ENCODE peak calls at places on chromosomes 3 and 15, in nine cellular contexts. H, E, F, B, C, O, P, A and T are unnamed samples.

GRCh38 chr3:146241523-146242240 is 9.2 kb downstream of the PLSCR4 start:
- DNase-seq in H (no peak), E (no peak), F (no peak), B (peak), C (no peak), O (no peak), P (no peak), A (no peak), T (no peak)

GRCh38 chr3:195558602-195559001 is 15.5 kb upstream of the PPP1R2 start:
- DNase-seq in H (no peak), E (no peak), F (no peak), B (peak), C (no peak), O (no peak), P (peak), A (no peak), T (no peak)

GRCh38 chr15:64193971-64194370 is 31.1 kb upstream of the PPIB start:
- DNase-seq in H (no peak), E (no peak), F (no peak), B (peak), C (no peak), O (no peak), P (no peak), A (no peak), T (no peak)

GRCh38 chr15:62403164-62403809 is 238.2 kb upstream of the C2CD4B start:
- DNase-seq in H (no peak), E (no peak), F (no peak), B (no peak), C (no peak), O (no peak), P (no peak), A (no peak), T (peak)

GRCh38 chr3:75906555-75907112 is 121.3 kb upstream of the ZNF717 start:
- DNase-seq in H (no peak), E (no peak), F (peak), B (no peak), C (no peak), O (peak), P (peak), A (no peak), T (no peak)

GRCh38 chr3:46406786-46407611 is at the start of the genes CCR5AS and CCRL2:
- DNase-seq in H (no peak), E (peak), F (peak), B (peak), C (no peak), O (peak), P (peak), A (no peak), T (peak)

GRCh38 chr3:14119651-14120050 is 5.0 kb downstream of the CHCHD4 start:
- DNase-seq in H (no peak), E (no peak), F (no peak), B (no peak), C (no peak), O (no peak), P (no peak), A (no peak), T (no peak)

GRCh38 chr3:155037508-155038202 is 42.5 kb upstream of the MME start:
- DNase-seq in H (no peak), E (no peak), F (no peak), B (peak), C (no peak), O (no peak), P (no peak), A (no peak), T (no peak)

GRCh38 chr3:53242642-53243041 is 13.2 kb downstream of the TKT start:
- DNase-seq in H (no peak), E (no peak), F (no peak), B (no peak), C (no peak), O (no peak), P (no peak), A (no peak), T (peak)

GRCh38 chr3:46578973-46579755 is 13.1 kb upstream of the LRRC2 start:
- DNase-seq in H (no peak), E (no peak), F (no peak), B (no peak), C (no peak), O (no peak), P (no peak), A (no peak), T (no peak)

GRCh38 chr3:11565932-11566331 is 77.8 kb downstream of the VGLL4 start:
- DNase-seq in H (no peak), E (no peak), F (no peak), B (no peak), C (no peak), O (no peak), P (no peak), A (no peak), T (no peak)

GRCh38 chr15:78804391-78804792 is 6.9 kb downstream of the ADAMTS7 start:
- DNase-seq in H (no peak), E (no peak), F (no peak), B (no peak), C (no peak), O (no peak), P (no peak), A (peak), T (no peak)

GRCh38 chr3:172379372-172379771 is 68.9 kb downstream of the GHSR start:
- DNase-seq in H (no peak), E (no peak), F (no peak), B (no peak), C (no peak), O (no peak), P (no peak), A (no peak), T (no peak)

GRCh38 chr3:62567097-62568021 is 194.0 kb upstream of the FEZF2 start:
- DNase-seq in H (no peak), E (no peak), F (no peak), B (no peak), C (no peak), O (no peak), P (no peak), A (no peak), T (no peak)

GRCh38 chr3:45546636-45547201 is 47.8 kb upstream of the LIMD1 start:
- DNase-seq in H (no peak), E (no peak), F (no peak), B (peak), C (no peak), O (no peak), P (peak), A (no peak), T (peak)

GRCh38 chr15:81449836-81450474 is 75.9 kb upstream of the TMC3 start:
- DNase-seq in H (no peak), E (no peak), F (no peak), B (no peak), C (no peak), O (no peak), P (no peak), A (no peak), T (no peak)

GRCh38 chr15:36497903-36498302 is 81.5 kb upstream of the CDIN1 start:
- DNase-seq in H (no peak), E (no peak), F (no peak), B (no peak), C (no peak), O (no peak), P (no peak), A (no peak), T (no peak)

GRCh38 chr3:53170325-53171108 is 9.5 kb downstream of the PRKCD start:
- DNase-seq in H (no peak), E (no peak), F (no peak), B (no peak), C (peak), O (peak), P (no peak), A (no peak), T (no peak)

GRCh38 chr3:140442621-140443020 is 235.2 kb upstream of the TRIM42 start:
- DNase-seq in H (no peak), E (no peak), F (no peak), B (no peak), C (no peak), O (no peak), P (no peak), A (no peak), T (no peak)

GRCh38 chr15:85406916-85407315 is 26.5 kb downstream of the AKAP13 start:
- DNase-seq in H (no peak), E (no peak), F (no peak), B (no peak), C (no peak), O (no peak), P (no peak), A (no peak), T (no peak)

GRCh38 chr3:64705946-64706345 is 18.1 kb upstream of the ADAMTS9 start:
- DNase-seq in H (no peak), E (no peak), F (no peak), B (no peak), C (no peak), O (no peak), P (no peak), A (no peak), T (no peak)
- TF ChIP-seq POLR2A in H (no peak), E (no peak), F (no peak), B (no peak), C (no peak), O (no peak), P (no peak), A (no peak), T (no peak)

GRCh38 chr15:89117790-89118189 is 29.5 kb downstream of the ABHD2 start:
- DNase-seq in H (no peak), E (no peak), F (no peak), B (no peak), C (no peak), O (no peak), P (no peak), A (no peak), T (no peak)
- TF ChIP-seq POLR2A in H (no peak), E (no peak), F (no peak), B (no peak), C (no peak), O (no peak), P (no peak), A (no peak), T (no peak)

GRCh38 chr3:180912304-180913226 is at the start of gene FXR1:
- DNase-seq in H (peak), E (peak), F (peak), B (peak), C (peak), O (peak), P (peak), A (peak), T (peak)
- TF ChIP-seq POLR2A in H (peak), E (no peak), F (peak), B (peak), C (peak), O (peak), P (no peak), A (peak), T (peak)

GRCh38 chr3:156682491-156682890 is 8.1 kb downstream of the TIPARP start:
- DNase-seq in H (no peak), E (no peak), F (no peak), B (no peak), C (no peak), O (no peak), P (no peak), A (no peak), T (no peak)

GRCh38 chr3:156681003-156681402 is 6.6 kb downstream of the TIPARP start:
- DNase-seq in H (peak), E (peak), F (peak), B (peak), C (no peak), O (no peak), P (peak), A (no peak), T (peak)

GRCh38 chr3:156682963-156683362 is 8.6 kb downstream of the TIPARP start:
- DNase-seq in H (no peak), E (no peak), F (no peak), B (no peak), C (no peak), O (no peak), P (no peak), A (no peak), T (no peak)

GRCh38 chr3:156678216-156678615 is 3.8 kb downstream of the TIPARP start:
- DNase-seq in H (no peak), E (no peak), F (no peak), B (no peak), C (no peak), O (no peak), P (no peak), A (no peak), T (no peak)

GRCh38 chr3:156680243-156680930 is 6.0 kb downstream of the TIPARP start:
- DNase-seq in H (no peak), E (no peak), F (no peak), B (no peak), C (no peak), O (no peak), P (no peak), A (no peak), T (no peak)
- TF ChIP-seq POLR2A in H (no peak), E (no peak), F (no peak), B (no peak), C (no peak), O (no peak), P (no peak), A (no peak), T (no peak)